ENCODE peak calls at places on chromosomes 11 and 22, in seven cellular contexts. One of them, this sample, is unnamed.

GRCh38 chr11:120028181-120028935 is 109.6 kb downstream of the TRIM29 start:
- DNase-seq in lower lobe of right lung: no peak
- DNase-seq in brain microvascular endothelial cell: no peak
- DNase-seq in tibial artery: no peak
- DNase-seq in thyroid gland: no peak
- DNase-seq in hepatocyte: no peak
- DNase-seq in prostate gland: no peak
- DNase-seq in this sample: no peak

GRCh38 chr11:77346906-77347603 is 45.6 kb upstream of the GDPD4 start:
- DNase-seq in lower lobe of right lung: no peak
- DNase-seq in brain microvascular endothelial cell: peak; percentile 67
- DNase-seq in tibial artery: no peak
- DNase-seq in thyroid gland: no peak
- DNase-seq in hepatocyte: no peak
- DNase-seq in prostate gland: no peak
- DNase-seq in this sample: no peak

GRCh38 chr11:41784513-41785335 is 325.3 kb upstream of the LRRC4C start:
- DNase-seq in lower lobe of right lung: no peak
- DNase-seq in brain microvascular endothelial cell: no peak
- DNase-seq in tibial artery: no peak
- DNase-seq in thyroid gland: no peak
- DNase-seq in hepatocyte: peak; percentile 46
- DNase-seq in prostate gland: no peak
- DNase-seq in this sample: no peak

GRCh38 chr11:23680488-23681230 is 816.2 kb upstream of the LUZP2 start:
- DNase-seq in lower lobe of right lung: peak; percentile 41
- DNase-seq in brain microvascular endothelial cell: no peak
- DNase-seq in tibial artery: no peak
- DNase-seq in thyroid gland: no peak
- DNase-seq in hepatocyte: no peak
- DNase-seq in prostate gland: no peak
- DNase-seq in this sample: no peak

GRCh38 chr11:117809236-117810055 is 12.4 kb upstream of the DSCAML1 start:
- DNase-seq in lower lobe of right lung: peak; percentile 81
- DNase-seq in brain microvascular endothelial cell: peak; percentile 32
- DNase-seq in tibial artery: no peak
- DNase-seq in thyroid gland: peak; percentile 59
- DNase-seq in hepatocyte: peak; percentile 91
- DNase-seq in prostate gland: peak; percentile 19
- DNase-seq in this sample: peak; percentile 75

GRCh38 chr11:13694115-13694514 is 25.6 kb downstream of the FAR1 start:
- DNase-seq in lower lobe of right lung: no peak
- DNase-seq in brain microvascular endothelial cell: no peak
- DNase-seq in tibial artery: no peak
- DNase-seq in thyroid gland: no peak
- DNase-seq in hepatocyte: no peak
- DNase-seq in prostate gland: no peak
- DNase-seq in this sample: no peak

GRCh38 chr11:67572747-67573419 is 10.7 kb upstream of the GSTP1 start:
- DNase-seq in lower lobe of right lung: peak; percentile 79
- DNase-seq in brain microvascular endothelial cell: peak; percentile 45
- DNase-seq in tibial artery: no peak
- DNase-seq in thyroid gland: peak; percentile 86
- DNase-seq in hepatocyte: peak; percentile 84
- DNase-seq in prostate gland: peak; percentile 43
- DNase-seq in this sample: peak; percentile 31

GRCh38 chr22:42921301-42921700 is 64.2 kb upstream of the ARFGAP3 start:
- DNase-seq in lower lobe of right lung: no peak
- DNase-seq in brain microvascular endothelial cell: no peak
- DNase-seq in tibial artery: no peak
- DNase-seq in thyroid gland: no peak
- DNase-seq in hepatocyte: no peak
- DNase-seq in prostate gland: no peak
- DNase-seq in this sample: no peak

GRCh38 chr22:38766076-38766777 is 10.4 kb upstream of the SUN2 start:
- DNase-seq in lower lobe of right lung: peak; percentile 63
- DNase-seq in brain microvascular endothelial cell: peak; percentile 42
- DNase-seq in tibial artery: no peak
- DNase-seq in thyroid gland: peak; percentile 58
- DNase-seq in hepatocyte: peak; percentile 88
- DNase-seq in prostate gland: peak; percentile 68
- DNase-seq in this sample: peak; percentile 61

GRCh38 chr11:1410366-1411291 is 20.9 kb downstream of the BRSK2 start:
- DNase-seq in lower lobe of right lung: no peak
- DNase-seq in brain microvascular endothelial cell: no peak
- DNase-seq in tibial artery: no peak
- DNase-seq in thyroid gland: no peak
- DNase-seq in hepatocyte: peak; percentile 63
- DNase-seq in prostate gland: no peak
- DNase-seq in this sample: no peak

GRCh38 chr11:48096588-48097525 is 116.5 kb downstream of the PTPRJ start:
- DNase-seq in lower lobe of right lung: no peak
- DNase-seq in brain microvascular endothelial cell: no peak
- DNase-seq in tibial artery: no peak
- DNase-seq in thyroid gland: no peak
- DNase-seq in hepatocyte: no peak
- DNase-seq in prostate gland: no peak
- DNase-seq in this sample: no peak

GRCh38 chr11:15507592-15507991 is 392.9 kb downstream of the INSC start:
- DNase-seq in lower lobe of right lung: no peak
- DNase-seq in brain microvascular endothelial cell: peak; percentile 16
- DNase-seq in tibial artery: no peak
- DNase-seq in thyroid gland: no peak
- DNase-seq in hepatocyte: peak; percentile 80
- DNase-seq in prostate gland: peak; percentile 70
- DNase-seq in this sample: no peak

GRCh38 chr11:80330302-80330701 is 889.5 kb upstream of the TENM4 start:
- DNase-seq in lower lobe of right lung: no peak
- DNase-seq in brain microvascular endothelial cell: peak; percentile 82
- DNase-seq in tibial artery: no peak
- DNase-seq in thyroid gland: no peak
- DNase-seq in hepatocyte: peak; percentile 48
- DNase-seq in prostate gland: no peak
- DNase-seq in this sample: no peak

DNA sequence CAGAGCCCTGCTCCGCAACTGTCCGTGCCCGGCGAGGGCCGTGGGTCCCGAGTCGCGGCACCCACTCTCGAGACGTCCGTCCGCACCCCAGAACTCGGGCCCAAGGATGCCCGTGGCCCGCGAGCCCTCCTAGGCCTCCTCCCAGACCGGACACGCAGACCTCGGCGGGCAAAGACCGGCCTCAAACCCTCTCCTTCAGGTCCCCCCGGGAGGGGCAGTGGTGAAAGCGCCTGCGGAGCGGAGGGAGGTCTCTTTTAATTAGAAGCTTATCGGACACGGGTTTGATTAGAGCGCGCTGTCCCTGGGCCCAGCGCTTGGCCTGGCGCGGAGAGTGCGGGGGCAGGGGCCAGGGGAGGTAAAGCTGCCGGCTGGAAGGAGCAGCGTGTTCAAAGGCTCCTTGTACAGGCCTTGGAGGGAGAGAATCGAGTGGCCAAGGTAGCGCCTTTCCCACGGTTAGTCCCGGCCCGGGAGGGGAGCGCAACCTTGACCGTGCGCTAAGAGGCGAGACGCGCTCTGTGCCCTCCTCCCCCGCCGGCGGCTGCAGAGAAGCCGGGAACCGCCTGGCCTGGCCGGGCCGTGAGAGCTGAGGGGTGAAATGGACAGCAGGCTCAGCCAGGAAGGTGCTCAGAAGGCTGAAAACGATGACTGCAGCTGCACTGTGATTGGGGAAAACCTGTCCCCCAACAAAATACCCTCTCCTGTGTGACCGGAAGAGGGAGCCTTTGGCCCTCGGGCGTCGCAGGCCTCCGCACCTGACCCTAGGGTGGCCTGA is 4.6 kb downstream of the WT1 start:
- DNase-seq in lower lobe of right lung: no peak
- DNase-seq in brain microvascular endothelial cell: no peak
- DNase-seq in tibial artery: no peak
- DNase-seq in thyroid gland: no peak
- DNase-seq in hepatocyte: no peak
- DNase-seq in prostate gland: no peak
- DNase-seq in this sample: peak; percentile 49
- TF ChIP-seq CTCF in lower lobe of right lung: no peak
- TF ChIP-seq CTCF in brain microvascular endothelial cell: peak; percentile 36
- TF ChIP-seq CTCF in tibial artery: no peak
- TF ChIP-seq CTCF in thyroid gland: no peak
- TF ChIP-seq CTCF in hepatocyte: peak; percentile 18
- TF ChIP-seq CTCF in prostate gland: no peak
- TF ChIP-seq CTCF in this sample: peak; percentile 44

GRCh38 chr22:26826431-26826935 is 169.1 kb downstream of the MIAT start:
- DNase-seq in lower lobe of right lung: no peak
- DNase-seq in brain microvascular endothelial cell: no peak
- DNase-seq in tibial artery: no peak
- DNase-seq in thyroid gland: no peak
- DNase-seq in hepatocyte: no peak
- DNase-seq in prostate gland: no peak
- DNase-seq in this sample: no peak

GRCh38 chr22:26825960-26826359 is 168.6 kb downstream of the MIAT start:
- DNase-seq in lower lobe of right lung: no peak
- DNase-seq in brain microvascular endothelial cell: no peak
- DNase-seq in tibial artery: no peak
- DNase-seq in thyroid gland: no peak
- DNase-seq in hepatocyte: no peak
- DNase-seq in prostate gland: no peak
- DNase-seq in this sample: no peak

GRCh38 chr22:26823966-26824365 is 166.6 kb downstream of the MIAT start:
- DNase-seq in lower lobe of right lung: no peak
- DNase-seq in brain microvascular endothelial cell: no peak
- DNase-seq in tibial artery: peak; percentile 5
- DNase-seq in thyroid gland: no peak
- DNase-seq in hepatocyte: no peak
- DNase-seq in prostate gland: no peak
- DNase-seq in this sample: no peak

GRCh38 chr22:26828311-26828710 is 170.9 kb downstream of the MIAT start:
- DNase-seq in lower lobe of right lung: no peak
- DNase-seq in brain microvascular endothelial cell: no peak
- DNase-seq in tibial artery: peak; percentile 28
- DNase-seq in thyroid gland: no peak
- DNase-seq in hepatocyte: no peak
- DNase-seq in prostate gland: no peak
- DNase-seq in this sample: no peak
- H3K27ac ChIP-seq in lower lobe of right lung: no peak overlapping the region
- H3K27ac ChIP-seq in brain microvascular endothelial cell: no peak overlapping the region
- H3K27ac ChIP-seq in tibial artery: no peak overlapping the region
- H3K27ac ChIP-seq in thyroid gland: no peak overlapping the region
- H3K27ac ChIP-seq in hepatocyte: no peak overlapping the region
- H3K27ac ChIP-seq in prostate gland: no peak overlapping the region
- H3K27ac ChIP-seq in this sample: no peak overlapping the region

DNA sequence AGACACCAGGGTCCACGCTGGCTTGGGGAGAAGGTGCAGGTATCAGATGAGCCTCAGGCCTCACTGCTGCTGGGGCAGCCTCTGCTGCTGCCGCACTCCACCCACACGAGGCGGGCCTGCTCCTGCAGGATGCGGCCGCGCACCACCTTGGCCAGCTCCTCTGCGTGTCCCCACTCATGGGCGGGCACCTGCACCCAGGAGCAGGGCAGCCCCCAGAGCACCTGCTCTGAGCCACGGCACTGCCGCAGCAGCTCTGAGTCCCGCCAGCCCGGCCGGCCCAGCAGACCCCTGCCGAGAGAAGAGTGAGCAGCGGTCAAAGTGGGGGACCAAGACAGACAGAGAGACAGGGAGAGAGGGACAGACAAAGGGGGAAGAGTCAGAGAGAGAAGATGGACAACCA is 4.9 kb upstream of the MFNG start:
- DNase-seq in lower lobe of right lung: no peak
- DNase-seq in brain microvascular endothelial cell: no peak
- DNase-seq in tibial artery: no peak
- DNase-seq in thyroid gland: no peak
- DNase-seq in hepatocyte: no peak
- DNase-seq in prostate gland: no peak
- DNase-seq in this sample: no peak
- H3K27me3 ChIP-seq in lower lobe of right lung: no peaks in the 10 kb centered on the region
- H3K27me3 ChIP-seq in brain microvascular endothelial cell: no peaks in the 10 kb centered on the region
- H3K27me3 ChIP-seq in tibial artery: no peaks in the 10 kb centered on the region
- H3K27me3 ChIP-seq in thyroid gland: no peaks in the 10 kb centered on the region
- H3K27me3 ChIP-seq in hepatocyte: no peaks in the 10 kb centered on the region
- H3K27me3 ChIP-seq in prostate gland: no peaks in the 10 kb centered on the region
- H3K27me3 ChIP-seq in this sample: no peaks in the 10 kb centered on the region

GRCh38 chr11:73405146-73405510 is 28.9 kb downstream of the RELT start:
- DNase-seq in lower lobe of right lung: no peak
- DNase-seq in brain microvascular endothelial cell: no peak
- DNase-seq in tibial artery: no peak
- DNase-seq in thyroid gland: no peak
- DNase-seq in hepatocyte: no peak
- DNase-seq in prostate gland: no peak
- DNase-seq in this sample: no peak

GRCh38 chr11:73403541-73403940 is 27.3 kb downstream of the RELT start:
- DNase-seq in lower lobe of right lung: no peak
- DNase-seq in brain microvascular endothelial cell: no peak
- DNase-seq in tibial artery: no peak
- DNase-seq in thyroid gland: no peak
- DNase-seq in hepatocyte: no peak
- DNase-seq in prostate gland: no peak
- DNase-seq in this sample: no peak

GRCh38 chr11:73404506-73405145 is 28.4 kb downstream of the RELT start:
- DNase-seq in lower lobe of right lung: no peak
- DNase-seq in brain microvascular endothelial cell: no peak
- DNase-seq in tibial artery: no peak
- DNase-seq in thyroid gland: no peak
- DNase-seq in hepatocyte: no peak
- DNase-seq in prostate gland: no peak
- DNase-seq in this sample: no peak

GRCh38 chr11:73402834-73403185 is 26.6 kb downstream of the RELT start:
- DNase-seq in lower lobe of right lung: no peak
- DNase-seq in brain microvascular endothelial cell: no peak
- DNase-seq in tibial artery: no peak
- DNase-seq in thyroid gland: no peak
- DNase-seq in hepatocyte: no peak
- DNase-seq in prostate gland: no peak
- DNase-seq in this sample: no peak

GRCh38 chr11:73404048-73404447 is 27.8 kb downstream of the RELT start:
- DNase-seq in lower lobe of right lung: peak; percentile 80
- DNase-seq in brain microvascular endothelial cell: peak; percentile 59
- DNase-seq in tibial artery: no peak
- DNase-seq in thyroid gland: peak; percentile 79
- DNase-seq in hepatocyte: peak; percentile 74
- DNase-seq in prostate gland: no peak
- DNase-seq in this sample: no peak
- TF ChIP-seq CTCF in lower lobe of right lung: peak; percentile 69
- TF ChIP-seq CTCF in brain microvascular endothelial cell: peak; percentile 86
- TF ChIP-seq CTCF in tibial artery: peak; percentile 67
- TF ChIP-seq CTCF in thyroid gland: peak; percentile 77
- TF ChIP-seq CTCF in hepatocyte: peak; percentile 61
- TF ChIP-seq CTCF in prostate gland: peak; percentile 72
- TF ChIP-seq CTCF in this sample: peak; percentile 57

This sample was measured in uterus.